ENCODE peak calls at places on chromosomes 3 and 15, in six cellular contexts. J is mucosa of gallbladder; T is KG1; H is thyroid gland; S is H9; A is naive thymus-derived CD8-positive, alpha-beta T cell. F is an unnamed sample.

GRCh38 chr3:14460342-14461005 is 58.1 kb downstream of the SLC6A6 start:
- DNase-seq in J (peak; percentile 91), H (peak; percentile 92), S (no peak), T (no peak), A (no peak), F (peak; percentile 78)

GRCh38 chr3:190848891-190849290 is 13.6 kb downstream of the GMNC start:
- DNase-seq in J (no peak), A (no peak), S (no peak), T (no peak), H (no peak), F (no peak)

GRCh38 chr3:37118163-37118562 is 56.2 kb downstream of the LRRFIP2 start:
- DNase-seq in A (no peak), J (no peak), S (no peak), T (no peak), H (no peak), F (no peak)

GRCh38 chr3:187833375-187833774 is 88.1 kb upstream of the BCL6 start:
- DNase-seq in T (no peak), H (no peak), S (no peak), A (no peak), J (no peak), F (no peak)

GRCh38 chr3:31960793-31961431 is 20.1 kb downstream of the OSBPL10 start:
- DNase-seq in J (no peak), T (no peak), A (no peak), S (no peak), H (peak; percentile 32), F (no peak)

GRCh38 chr15:96804754-96805153 is 474.3 kb downstream of the NR2F2 start:
- DNase-seq in J (no peak), H (no peak), A (no peak), S (no peak), T (no peak), F (no peak)

GRCh38 chr3:11807651-11808050 is 39.0 kb downstream of the TAMM41 start:
- DNase-seq in J (no peak), H (no peak), T (no peak), S (no peak), A (no peak), F (no peak)

GRCh38 chr15:32683906-32684584 is 33.8 kb upstream of the GREM1 start:
- DNase-seq in A (no peak), J (no peak), S (no peak), T (no peak), H (peak; percentile 63), F (peak; percentile 30)

GRCh38 chr3:146889616-146890015 is 284.5 kb upstream of the PLSCR5 start:
- DNase-seq in H (no peak), S (no peak), T (no peak), A (no peak), J (no peak), F (no peak)

GRCh38 chr3:171142985-171143384 is 116.5 kb upstream of the SLC2A2 start:
- DNase-seq in T (no peak), S (no peak), J (peak; percentile 34), H (peak; percentile 49), A (no peak), F (peak; percentile 62)

GRCh38 chr3:51389423-51390183 is 1.5 kb upstream of the RBM15B start:
- DNase-seq in J (peak; percentile 43), A (peak; percentile 32), H (peak; percentile 40), S (peak; percentile 76), T (no peak), F (peak; percentile 69)

GRCh38 chr3:160756907-160757623 is 1.0 kb downstream of the PPM1L start:
- DNase-seq in T (no peak), A (peak; percentile 0), H (peak; percentile 51), S (peak; percentile 63), J (no peak), F (no peak)